ENCODE peak calls at places on chromosomes 4 and X, in four cellular contexts. One of them, this sample, is unnamed.

GRCh38 chrX:103254921-103255455 is at the start of gene TCEAL8:
- DNase-seq in A673: peak; percentile 87
- DNase-seq in fibroblast of lung: peak; percentile 81
- DNase-seq in PC-9: peak; percentile 46
- DNase-seq in this sample: peak; percentile 18

GRCh38 chrX:108468486-108468885 is 28.8 kb downstream of the COL4A5 start:
- DNase-seq in A673: no peak
- DNase-seq in fibroblast of lung: peak; percentile 81
- DNase-seq in PC-9: no peak
- DNase-seq in this sample: no peak

GRCh38 chr4:106264331-106264728 is 51.7 kb downstream of the TBCK start:
- DNase-seq in A673: peak; percentile 39
- DNase-seq in fibroblast of lung: peak; percentile 7
- DNase-seq in PC-9: no peak
- DNase-seq in this sample: no peak

GRCh38 chr4:26959654-26960047 is 99.0 kb downstream of the STIM2 start:
- DNase-seq in A673: peak; percentile 56
- DNase-seq in fibroblast of lung: no peak
- DNase-seq in PC-9: no peak
- DNase-seq in this sample: no peak

GRCh38 chr4:47213971-47214370 is 182.6 kb downstream of the GABRB1 start:
- DNase-seq in A673: peak; percentile 56
- DNase-seq in fibroblast of lung: peak; percentile 98
- DNase-seq in PC-9: no peak
- DNase-seq in this sample: peak; percentile 65

GRCh38 chr4:156336516-156336915 is 382.9 kb upstream of the CTSO start:
- DNase-seq in A673: no peak
- DNase-seq in fibroblast of lung: peak; percentile 69
- DNase-seq in PC-9: no peak
- DNase-seq in this sample: no peak

GRCh38 chr4:159048166-159048886 is 54.6 kb upstream of the RAPGEF2 start:
- DNase-seq in A673: peak; percentile 71
- DNase-seq in fibroblast of lung: peak; percentile 94
- DNase-seq in PC-9: peak; percentile 55
- DNase-seq in this sample: peak; percentile 15

GRCh38 chrX:130173190-130173895 is 1.6 kb downstream of the RAB33A start:
- DNase-seq in A673: no peak
- DNase-seq in fibroblast of lung: peak; percentile 79
- DNase-seq in PC-9: peak; percentile 48
- DNase-seq in this sample: no peak

GRCh38 chrX:111445485-111445884 is 33.5 kb upstream of the DCX start:
- DNase-seq in A673: peak; percentile 56
- DNase-seq in fibroblast of lung: peak; percentile 34
- DNase-seq in PC-9: no peak
- DNase-seq in this sample: peak; percentile 20

GRCh38 chrX:149825424-149825823 is 43.7 kb downstream of the MAGEA9 start:
- DNase-seq in A673: peak; percentile 53
- DNase-seq in fibroblast of lung: no peak
- DNase-seq in PC-9: peak; percentile 5
- DNase-seq in this sample: no peak
- TF ChIP-seq CTCF in A673: peak; percentile 54
- TF ChIP-seq CTCF in fibroblast of lung: peak; percentile 17
- TF ChIP-seq CTCF in PC-9: peak; percentile 66
- TF ChIP-seq CTCF in this sample: peak; percentile 67

DNA sequence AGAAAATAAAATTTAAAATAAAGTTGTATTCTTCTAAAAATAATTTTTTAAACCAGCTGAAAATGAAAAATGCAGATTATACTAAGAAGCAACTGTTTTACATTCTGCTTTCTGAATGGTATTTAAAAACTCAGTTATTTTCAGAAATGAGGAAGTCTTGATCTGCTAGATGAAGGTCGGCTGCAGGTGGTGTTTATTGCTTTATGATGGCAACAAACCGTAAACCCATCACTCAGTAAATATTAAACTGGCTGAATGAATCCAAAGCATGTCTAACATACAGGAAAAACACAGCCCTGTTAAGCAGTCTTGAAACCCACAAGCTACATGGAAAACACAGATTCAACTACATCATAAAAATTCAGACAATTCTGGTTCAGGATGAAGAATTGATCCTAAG is 29.3 kb downstream of the DYNLT3 start:
- DNase-seq in A673: no peak
- DNase-seq in fibroblast of lung: no peak
- DNase-seq in PC-9: no peak
- DNase-seq in this sample: no peak
- H3K4me1 ChIP-seq in A673: no peaks in the 10 kb centered on the region
- H3K4me1 ChIP-seq in fibroblast of lung: no peaks in the 10 kb centered on the region
- H3K4me1 ChIP-seq in PC-9: no peaks in the 10 kb centered on the region
- H3K4me1 ChIP-seq in this sample: no peaks in the 10 kb centered on the region

DNA sequence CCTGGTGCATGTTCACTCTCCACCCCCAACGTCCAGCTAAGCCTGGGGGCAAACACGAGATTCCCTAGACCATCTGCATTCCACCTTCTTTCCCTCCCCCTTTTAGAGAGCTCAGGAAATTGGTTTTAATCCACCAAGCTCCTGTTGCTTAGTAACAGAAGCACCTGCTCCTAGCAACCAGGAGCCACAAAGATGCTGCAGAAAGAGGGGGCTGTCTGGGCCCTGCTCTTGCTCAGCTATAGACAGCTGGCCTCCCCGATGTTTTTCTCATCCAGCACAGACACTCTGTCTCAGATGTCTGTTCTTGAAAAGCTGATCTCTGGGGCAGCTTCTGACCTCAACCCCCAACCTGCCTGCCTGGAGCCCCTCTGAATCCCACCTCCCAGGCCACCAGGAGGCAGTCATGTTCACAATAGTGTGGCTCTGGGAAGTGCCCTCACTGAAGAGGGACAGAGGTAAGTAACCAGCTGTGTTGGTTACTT is 71.5 kb downstream of the SLC16A2 start:
- DNase-seq in A673: peak; percentile 28
- DNase-seq in fibroblast of lung: no peak
- DNase-seq in PC-9: no peak
- DNase-seq in this sample: no peak
- TF ChIP-seq CTCF in A673: peak; percentile 49
- TF ChIP-seq CTCF in fibroblast of lung: no peak
- TF ChIP-seq CTCF in PC-9: no peak
- TF ChIP-seq CTCF in this sample: no peak

GRCh38 chrX:45472968-45473367 is 272.3 kb upstream of the DIPK2B start:
- DNase-seq in A673: no peak
- DNase-seq in fibroblast of lung: peak; percentile 70
- DNase-seq in PC-9: no peak
- DNase-seq in this sample: no peak
- H3K4me1 ChIP-seq in A673: no peaks in the 10 kb centered on the region
- H3K4me1 ChIP-seq in fibroblast of lung: no peaks in the 10 kb centered on the region
- H3K4me1 ChIP-seq in PC-9: peaks cover under 1% of the 10 kb centered on the region
- H3K4me1 ChIP-seq in this sample: no peaks in the 10 kb centered on the region

GRCh38 chrX:96126182-96126581 is 558.5 kb upstream of the DIAPH2 start:
- DNase-seq in A673: peak; percentile 4
- DNase-seq in fibroblast of lung: no peak
- DNase-seq in PC-9: no peak
- DNase-seq in this sample: no peak
- TF ChIP-seq CTCF in A673: peak; percentile 47
- TF ChIP-seq CTCF in fibroblast of lung: no peak
- TF ChIP-seq CTCF in PC-9: peak; percentile 51
- TF ChIP-seq CTCF in this sample: no peak